ENCODE peak calls at places on chromosomes 12 and 14, in five cellular contexts. Y, P, U, D and L are unnamed samples.

GRCh38 chr14:103597623-103598372 is 31.2 kb upstream of the KLC1 start:
- DNase-seq in Y (no peak), P (peak; percentile 76), U (peak; percentile 96), D (no peak), L (no peak)

GRCh38 chr12:17588968-17589367 is 501.0 kb downstream of the RERGL start:
- DNase-seq in Y (peak; percentile 23), P (peak; percentile 22), U (no peak), D (no peak), L (no peak)

GRCh38 chr14:81710232-81710845 is 176.7 kb upstream of the SEL1L start:
- DNase-seq in Y (peak; percentile 83), P (peak; percentile 42), U (peak; percentile 2), D (no peak), L (no peak)

GRCh38 chr14:65223636-65224035 is 121.3 kb upstream of the MAX start:
- DNase-seq in Y (no peak), P (no peak), U (no peak), D (no peak), L (no peak)

GRCh38 chr12:118035194-118036041 is 18.9 kb downstream of the RFC5 start:
- DNase-seq in Y (peak; percentile 52), P (peak; percentile 77), U (peak; percentile 59), D (no peak), L (no peak)

GRCh38 chr14:93103392-93104080 is 12.2 kb downstream of the ITPK1 start:
- DNase-seq in Y (no peak), P (peak; percentile 75), U (no peak), D (no peak), L (peak; percentile 65)

GRCh38 chr12:24034160-24034559 is 84.7 kb upstream of the SOX5 start:
- DNase-seq in Y (no peak), P (no peak), U (no peak), D (no peak), L (no peak)

GRCh38 chr14:52021971-52022600 is 32.7 kb downstream of the RTRAF start:
- DNase-seq in Y (no peak), P (no peak), U (no peak), D (no peak), L (no peak)

GRCh38 chr12:31819427-31819826 is 90.6 kb upstream of the AMN1 start:
- DNase-seq in Y (no peak), P (no peak), U (no peak), D (no peak), L (no peak)

GRCh38 chr14:76763362-76764041 is 2.2 kb downstream of the VASH1 start:
- DNase-seq in Y (no peak), P (no peak), U (no peak), D (no peak), L (no peak)

GRCh38 chr14:74400919-74401503 is 25.0 kb downstream of the SYNDIG1L start:
- DNase-seq in Y (peak; percentile 13), P (no peak), U (no peak), D (no peak), L (no peak)

GRCh38 chr12:14948672-14949071 is 10.3 kb upstream of the ERP27 start:
- DNase-seq in Y (peak; percentile 34), P (peak; percentile 45), U (peak; percentile 69), D (no peak), L (peak; percentile 5)

GRCh38 chr14:64760146-64760755 is 56.0 kb downstream of the PLEKHG3 start:
- DNase-seq in Y (peak; percentile 18), P (peak; percentile 44), U (peak; percentile 25), D (peak; percentile 42), L (peak; percentile 2)

GRCh38 chr12:74537126-74537706 is 419 bp upstream of the ATXN7L3B start:
- DNase-seq in Y (peak; percentile 99), P (peak; percentile 82), U (peak; percentile 63), D (no peak), L (peak; percentile 73)

GRCh38 chr12:20250761-20251160 is 117.6 kb upstream of the PDE3A start:
- DNase-seq in Y (no peak), P (no peak), U (no peak), D (no peak), L (no peak)

GRCh38 chr12:122128481-122128880 is 45.5 kb downstream of the IL31 start:
- DNase-seq in Y (no peak), P (no peak), U (no peak), D (no peak), L (no peak)

GRCh38 chr14:55718551-55718950 is 138.5 kb downstream of the KTN1 start:
- DNase-seq in Y (no peak), P (peak; percentile 9), U (no peak), D (no peak), L (no peak)

GRCh38 chr12:58414398-58414871 is 473.1 kb downstream of the ATP23 start:
- DNase-seq in Y (no peak), P (no peak), U (peak; percentile 73), D (no peak), L (no peak)

GRCh38 chr14:104683653-104684448 is 5.6 kb upstream of the INF2 start:
- DNase-seq in Y (no peak), P (no peak), U (no peak), D (no peak), L (no peak)

GRCh38 chr12:34591966-34592365 is 569.7 kb downstream of the ALG10 start:
- DNase-seq in Y (no peak), P (no peak), U (no peak), D (no peak), L (no peak)

GRCh38 chr12:86730233-86730632 is 474.0 kb upstream of the MGAT4C start:
- DNase-seq in Y (peak; percentile 53), P (no peak), U (no peak), D (no peak), L (no peak)

GRCh38 chr12:120722784-120723183 is 2.8 kb upstream of the ACADS start:
- DNase-seq in Y (no peak), P (no peak), U (peak; percentile 40), D (no peak), L (no peak)

GRCh38 chr12:14854586-14855163 is 11.3 kb upstream of the ART4 start:
- DNase-seq in Y (peak; percentile 10), P (no peak), U (peak; percentile 75), D (no peak), L (no peak)

GRCh38 chr14:22434901-22435565 is 154.0 kb downstream of the DAD1 start:
- DNase-seq in Y (no peak), P (no peak), U (peak; percentile 18), D (no peak), L (no peak)

GRCh38 chr14:80933282-80933681 is 8.3 kb downstream of the CEP128 start:
- DNase-seq in Y (no peak), P (no peak), U (no peak), D (no peak), L (no peak)

GRCh38 chr14:68405959-68406358 is 386.9 kb downstream of the ZFP36L1 start:
- DNase-seq in Y (no peak), P (no peak), U (peak; percentile 65), D (no peak), L (no peak)

GRCh38 chr12:106766393-106766826 is 8.1 kb upstream of the RIC8B start:
- DNase-seq in Y (no peak), P (peak; percentile 76), U (peak; percentile 37), D (no peak), L (no peak)

GRCh38 chr14:21026988-21027315 is 2.1 kb upstream of the NDRG2 start:
- DNase-seq in Y (no peak), P (no peak), U (no peak), D (no peak), L (no peak)

GRCh38 chr14:52265248-52265647 is 2.2 kb upstream of the PTGDR start:
- DNase-seq in Y (no peak), P (no peak), U (no peak), D (no peak), L (no peak)

GRCh38 chr12:115023279-115023678 is 339.3 kb upstream of the TBX3 start:
- DNase-seq in Y (no peak), P (no peak), U (peak; percentile 88), D (no peak), L (no peak)